ENCODE peak calls at places on chromosome 20, in six cellular contexts. E, T, X, J, I and B are unnamed samples.

GRCh38 chr20:32031007-32031958 is 20.8 kb upstream of the HCK start:
- DNase-seq in E (peak; percentile 98), T (peak; percentile 84), I (peak; percentile 88), X (peak; percentile 47), J (peak; percentile 15), B (peak; percentile 73)

GRCh38 chr20:44017905-44018683 is 103.4 kb downstream of the TOX2 start:
- DNase-seq in T (peak; percentile 97), I (peak; percentile 36), E (no peak), X (no peak), J (no peak), B (peak; percentile 70)

GRCh38 chr20:49286689-49287551 is 9.1 kb upstream of the ZNFX1 start:
- DNase-seq in X (no peak), T (peak; percentile 50), I (no peak), E (no peak), J (no peak), B (peak; percentile 85)

GRCh38 chr20:17849901-17850673 is 118.5 kb downstream of the SNX5 start:
- DNase-seq in I (no peak), J (no peak), X (no peak), T (peak; percentile 97), E (no peak), B (no peak)

GRCh38 chr20:52060794-52061714 is 130.5 kb downstream of the ZFP64 start:
- DNase-seq in E (no peak), I (peak; percentile 30), T (peak; percentile 84), X (no peak), J (no peak), B (peak; percentile 13)

GRCh38 chr20:62053465-62054196 is 12.1 kb downstream of the TAF4 start:
- DNase-seq in X (no peak), E (no peak), I (no peak), J (no peak), T (no peak), B (no peak)

GRCh38 chr20:4922186-4922585 is 79.1 kb downstream of the SLC23A2 start:
- DNase-seq in E (no peak), T (no peak), J (no peak), I (no peak), X (no peak), B (no peak)

GRCh38 chr20:57693002-57693582 is 16.7 kb downstream of the PMEPA1 start:
- DNase-seq in I (no peak), X (no peak), J (no peak), T (peak; percentile 100), E (no peak), B (no peak)

GRCh38 chr20:6959900-6960312 is 192.4 kb downstream of the BMP2 start:
- DNase-seq in E (no peak), X (no peak), I (no peak), J (no peak), T (peak; percentile 11), B (no peak)

GRCh38 chr20:38770970-38771369 is 22.7 kb downstream of the ACTR5 start:
- DNase-seq in J (no peak), X (no peak), T (no peak), E (no peak), I (no peak), B (no peak)

GRCh38 chr20:8693709-8694108 is 375.2 kb upstream of the PLCB4 start:
- DNase-seq in E (no peak), X (no peak), J (no peak), T (no peak), I (no peak), B (no peak)

GRCh38 chr20:54433653-54434052 is 41.7 kb upstream of the DOK5 start:
- DNase-seq in I (no peak), J (no peak), T (no peak), X (no peak), E (no peak), B (peak; percentile 28)

GRCh38 chr20:25992146-25992545 is 295.5 kb upstream of the ZNF337 start:
- DNase-seq in E (no peak), X (no peak), I (no peak), J (no peak), T (no peak), B (no peak)

GRCh38 chr20:24675651-24676352 is 206.4 kb downstream of the SYNDIG1 start:
- DNase-seq in E (peak; percentile 12), J (no peak), I (no peak), X (no peak), T (no peak), B (no peak)

GRCh38 chr20:10171864-10172751 is 46.5 kb upstream of the SNAP25 start:
- DNase-seq in X (no peak), I (peak; percentile 45), J (no peak), E (peak; percentile 41), T (peak; percentile 60), B (no peak)

GRCh38 chr20:9660236-9660868 is 146.0 kb downstream of the LAMP5 start:
- DNase-seq in T (peak; percentile 43), J (no peak), I (peak; percentile 79), X (no peak), E (no peak), B (no peak)

GRCh38 chr20:53157443-53158408 is 185.6 kb downstream of the TSHZ2 start:
- DNase-seq in J (peak; percentile 1), X (no peak), E (peak; percentile 73), I (no peak), T (peak; percentile 82), B (no peak)

GRCh38 chr20:44137210-44137781 is 49.7 kb downstream of the JPH2 start:
- DNase-seq in J (no peak), T (no peak), X (no peak), I (peak; percentile 97), E (no peak), B (no peak)

GRCh38 chr20:19737025-19737424 is 21.0 kb upstream of the RIN2 start:
- DNase-seq in I (no peak), X (no peak), T (peak; percentile 92), E (no peak), J (no peak), B (no peak)

GRCh38 chr20:46056027-46056833 is 27.2 kb downstream of the SLC12A5 start:
- DNase-seq in E (no peak), T (no peak), J (no peak), X (no peak), I (no peak), B (no peak)

GRCh38 chr20:37396520-37397075 is 50.7 kb downstream of the SRC start:
- DNase-seq in E (peak; percentile 93), T (no peak), X (no peak), J (no peak), I (peak; percentile 89), B (no peak)

GRCh38 chr20:18431206-18431605 is 35.6 kb downstream of the DZANK1 start:
- DNase-seq in E (no peak), X (no peak), I (peak; percentile 81), J (no peak), T (no peak), B (no peak)

GRCh38 chr20:19886666-19887288 is 128.7 kb downstream of the RIN2 start:
- DNase-seq in J (no peak), I (peak; percentile 15), X (no peak), T (peak; percentile 26), E (no peak), B (no peak)

GRCh38 chr20:63316502-63316921 is 23.5 kb downstream of the COL20A1 start:
- DNase-seq in I (no peak), J (no peak), T (no peak), E (no peak), X (no peak), B (no peak)